ENCODE peak calls at places on chromosome 1, in eight cellular contexts. One of them, this sample, is unnamed.

GRCh38 chr1:244435562-244436205 is 16.0 kb downstream of the ADSS2 start:
- DNase-seq in stimulated activated CD4-positive, alpha-beta T cell treated with anti-CD3 and anti-CD28 coated beads, Interleukin-1b, Interleukin-23, amount 100 ng/mL, for 24 hours: no peak
- DNase-seq in HuH-7: no peak
- DNase-seq in activated CD4-positive, alpha-beta T cell treated with anti-CD3 and anti-CD28 coated beads, Interleukin-2, amount 10 ng/mL, durations not matched to agents 7 days and 5 days: no peak
- DNase-seq in NB4: no peak
- DNase-seq in activated T-cell treated with anti-CD3 and anti-CD28 coated beads for 24 hours: peak
- DNase-seq in posterior cingulate gyrus: no peak
- DNase-seq in caudate nucleus: no peak
- DNase-seq in this sample: no peak

GRCh38 chr1:37932759-37933158 is 14.1 kb downstream of the INPP5B start:
- DNase-seq in stimulated activated CD4-positive, alpha-beta T cell treated with anti-CD3 and anti-CD28 coated beads, Interleukin-1b, Interleukin-23, amount 100 ng/mL, for 24 hours: no peak
- DNase-seq in caudate nucleus: no peak
- DNase-seq in activated T-cell treated with anti-CD3 and anti-CD28 coated beads for 24 hours: no peak
- DNase-seq in HuH-7: no peak
- DNase-seq in NB4: peak
- DNase-seq in activated CD4-positive, alpha-beta T cell treated with anti-CD3 and anti-CD28 coated beads, Interleukin-2, amount 10 ng/mL, durations not matched to agents 7 days and 5 days: no peak
- DNase-seq in posterior cingulate gyrus: no peak
- DNase-seq in this sample: no peak

GRCh38 chr1:167518331-167518700 is at the start of gene CD247:
- DNase-seq in NB4: no peak
- DNase-seq in stimulated activated CD4-positive, alpha-beta T cell treated with anti-CD3 and anti-CD28 coated beads, Interleukin-1b, Interleukin-23, amount 100 ng/mL, for 24 hours: no peak
- DNase-seq in posterior cingulate gyrus: no peak
- DNase-seq in caudate nucleus: no peak
- DNase-seq in activated T-cell treated with anti-CD3 and anti-CD28 coated beads for 24 hours: peak
- DNase-seq in HuH-7: no peak
- DNase-seq in activated CD4-positive, alpha-beta T cell treated with anti-CD3 and anti-CD28 coated beads, Interleukin-2, amount 10 ng/mL, durations not matched to agents 7 days and 5 days: peak
- DNase-seq in this sample: peak

GRCh38 chr1:167292216-167292615 is 71.5 kb downstream of the POU2F1 start:
- DNase-seq in HuH-7: no peak
- DNase-seq in activated T-cell treated with anti-CD3 and anti-CD28 coated beads for 24 hours: no peak
- DNase-seq in caudate nucleus: no peak
- DNase-seq in posterior cingulate gyrus: no peak
- DNase-seq in NB4: no peak
- DNase-seq in activated CD4-positive, alpha-beta T cell treated with anti-CD3 and anti-CD28 coated beads, Interleukin-2, amount 10 ng/mL, durations not matched to agents 7 days and 5 days: no peak
- DNase-seq in stimulated activated CD4-positive, alpha-beta T cell treated with anti-CD3 and anti-CD28 coated beads, Interleukin-1b, Interleukin-23, amount 100 ng/mL, for 24 hours: no peak
- DNase-seq in this sample: no peak

GRCh38 chr1:211781260-211781659 is 49.3 kb downstream of the LPGAT1 start:
- DNase-seq in activated CD4-positive, alpha-beta T cell treated with anti-CD3 and anti-CD28 coated beads, Interleukin-2, amount 10 ng/mL, durations not matched to agents 7 days and 5 days: no peak
- DNase-seq in posterior cingulate gyrus: no peak
- DNase-seq in stimulated activated CD4-positive, alpha-beta T cell treated with anti-CD3 and anti-CD28 coated beads, Interleukin-1b, Interleukin-23, amount 100 ng/mL, for 24 hours: no peak
- DNase-seq in activated T-cell treated with anti-CD3 and anti-CD28 coated beads for 24 hours: no peak
- DNase-seq in NB4: no peak
- DNase-seq in caudate nucleus: no peak
- DNase-seq in HuH-7: no peak
- DNase-seq in this sample: no peak

GRCh38 chr1:11473635-11474034 is 5.3 kb upstream of the DISP3 start:
- DNase-seq in NB4: peak
- DNase-seq in activated CD4-positive, alpha-beta T cell treated with anti-CD3 and anti-CD28 coated beads, Interleukin-2, amount 10 ng/mL, durations not matched to agents 7 days and 5 days: peak
- DNase-seq in activated T-cell treated with anti-CD3 and anti-CD28 coated beads for 24 hours: no peak
- DNase-seq in HuH-7: peak
- DNase-seq in posterior cingulate gyrus: no peak
- DNase-seq in caudate nucleus: no peak
- DNase-seq in stimulated activated CD4-positive, alpha-beta T cell treated with anti-CD3 and anti-CD28 coated beads, Interleukin-1b, Interleukin-23, amount 100 ng/mL, for 24 hours: no peak
- DNase-seq in this sample: peak

GRCh38 chr1:54806931-54807611 is 5.9 kb upstream of the TTC22 start:
- DNase-seq in caudate nucleus: no peak
- DNase-seq in HuH-7: no peak
- DNase-seq in posterior cingulate gyrus: no peak
- DNase-seq in activated CD4-positive, alpha-beta T cell treated with anti-CD3 and anti-CD28 coated beads, Interleukin-2, amount 10 ng/mL, durations not matched to agents 7 days and 5 days: peak
- DNase-seq in NB4: peak
- DNase-seq in activated T-cell treated with anti-CD3 and anti-CD28 coated beads for 24 hours: no peak
- DNase-seq in stimulated activated CD4-positive, alpha-beta T cell treated with anti-CD3 and anti-CD28 coated beads, Interleukin-1b, Interleukin-23, amount 100 ng/mL, for 24 hours: no peak
- DNase-seq in this sample: no peak

GRCh38 chr1:6308449-6308848 is 47.6 kb upstream of the GPR153 start:
- DNase-seq in HuH-7: no peak
- DNase-seq in posterior cingulate gyrus: no peak
- DNase-seq in caudate nucleus: no peak
- DNase-seq in NB4: no peak
- DNase-seq in stimulated activated CD4-positive, alpha-beta T cell treated with anti-CD3 and anti-CD28 coated beads, Interleukin-1b, Interleukin-23, amount 100 ng/mL, for 24 hours: no peak
- DNase-seq in activated T-cell treated with anti-CD3 and anti-CD28 coated beads for 24 hours: no peak
- DNase-seq in activated CD4-positive, alpha-beta T cell treated with anti-CD3 and anti-CD28 coated beads, Interleukin-2, amount 10 ng/mL, durations not matched to agents 7 days and 5 days: no peak
- DNase-seq in this sample: no peak

GRCh38 chr1:208603721-208604120 is 359.5 kb upstream of the PLXNA2 start:
- DNase-seq in activated CD4-positive, alpha-beta T cell treated with anti-CD3 and anti-CD28 coated beads, Interleukin-2, amount 10 ng/mL, durations not matched to agents 7 days and 5 days: no peak
- DNase-seq in stimulated activated CD4-positive, alpha-beta T cell treated with anti-CD3 and anti-CD28 coated beads, Interleukin-1b, Interleukin-23, amount 100 ng/mL, for 24 hours: no peak
- DNase-seq in activated T-cell treated with anti-CD3 and anti-CD28 coated beads for 24 hours: no peak
- DNase-seq in posterior cingulate gyrus: no peak
- DNase-seq in caudate nucleus: no peak
- DNase-seq in NB4: no peak
- DNase-seq in HuH-7: no peak
- DNase-seq in this sample: no peak

GRCh38 chr1:186925881-186926676 is 97.3 kb downstream of the PLA2G4A start:
- DNase-seq in posterior cingulate gyrus: no peak
- DNase-seq in activated T-cell treated with anti-CD3 and anti-CD28 coated beads for 24 hours: no peak
- DNase-seq in caudate nucleus: no peak
- DNase-seq in HuH-7: no peak
- DNase-seq in activated CD4-positive, alpha-beta T cell treated with anti-CD3 and anti-CD28 coated beads, Interleukin-2, amount 10 ng/mL, durations not matched to agents 7 days and 5 days: no peak
- DNase-seq in NB4: no peak
- DNase-seq in stimulated activated CD4-positive, alpha-beta T cell treated with anti-CD3 and anti-CD28 coated beads, Interleukin-1b, Interleukin-23, amount 100 ng/mL, for 24 hours: no peak
- DNase-seq in this sample: no peak

GRCh38 chr1:204971700-204972336 is 71.2 kb upstream of the CNTN2 start:
- DNase-seq in stimulated activated CD4-positive, alpha-beta T cell treated with anti-CD3 and anti-CD28 coated beads, Interleukin-1b, Interleukin-23, amount 100 ng/mL, for 24 hours: no peak
- DNase-seq in HuH-7: no peak
- DNase-seq in activated T-cell treated with anti-CD3 and anti-CD28 coated beads for 24 hours: no peak
- DNase-seq in caudate nucleus: no peak
- DNase-seq in activated CD4-positive, alpha-beta T cell treated with anti-CD3 and anti-CD28 coated beads, Interleukin-2, amount 10 ng/mL, durations not matched to agents 7 days and 5 days: no peak
- DNase-seq in NB4: peak
- DNase-seq in posterior cingulate gyrus: no peak
- DNase-seq in this sample: no peak

GRCh38 chr1:246597340-246597739 is 31.1 kb downstream of the CNST start:
- DNase-seq in posterior cingulate gyrus: no peak
- DNase-seq in activated T-cell treated with anti-CD3 and anti-CD28 coated beads for 24 hours: no peak
- DNase-seq in activated CD4-positive, alpha-beta T cell treated with anti-CD3 and anti-CD28 coated beads, Interleukin-2, amount 10 ng/mL, durations not matched to agents 7 days and 5 days: no peak
- DNase-seq in NB4: no peak
- DNase-seq in stimulated activated CD4-positive, alpha-beta T cell treated with anti-CD3 and anti-CD28 coated beads, Interleukin-1b, Interleukin-23, amount 100 ng/mL, for 24 hours: no peak
- DNase-seq in caudate nucleus: no peak
- DNase-seq in HuH-7: no peak
- DNase-seq in this sample: no peak

GRCh38 chr1:45375104-45376090 is 35.2 kb upstream of the MUTYH start:
- DNase-seq in posterior cingulate gyrus: no peak
- DNase-seq in activated T-cell treated with anti-CD3 and anti-CD28 coated beads for 24 hours: no peak
- DNase-seq in HuH-7: no peak
- DNase-seq in activated CD4-positive, alpha-beta T cell treated with anti-CD3 and anti-CD28 coated beads, Interleukin-2, amount 10 ng/mL, durations not matched to agents 7 days and 5 days: no peak
- DNase-seq in stimulated activated CD4-positive, alpha-beta T cell treated with anti-CD3 and anti-CD28 coated beads, Interleukin-1b, Interleukin-23, amount 100 ng/mL, for 24 hours: no peak
- DNase-seq in caudate nucleus: no peak
- DNase-seq in NB4: no peak
- DNase-seq in this sample: no peak

GRCh38 chr1:98515744-98516143 is 145.8 kb upstream of the SNX7 start:
- DNase-seq in stimulated activated CD4-positive, alpha-beta T cell treated with anti-CD3 and anti-CD28 coated beads, Interleukin-1b, Interleukin-23, amount 100 ng/mL, for 24 hours: no peak
- DNase-seq in HuH-7: no peak
- DNase-seq in NB4: no peak
- DNase-seq in posterior cingulate gyrus: no peak
- DNase-seq in activated T-cell treated with anti-CD3 and anti-CD28 coated beads for 24 hours: no peak
- DNase-seq in activated CD4-positive, alpha-beta T cell treated with anti-CD3 and anti-CD28 coated beads, Interleukin-2, amount 10 ng/mL, durations not matched to agents 7 days and 5 days: no peak
- DNase-seq in caudate nucleus: no peak
- DNase-seq in this sample: no peak

GRCh38 chr1:197904126-197904787 is 1.8 kb downstream of the C1orf53 start:
- DNase-seq in HuH-7: no peak
- DNase-seq in stimulated activated CD4-positive, alpha-beta T cell treated with anti-CD3 and anti-CD28 coated beads, Interleukin-1b, Interleukin-23, amount 100 ng/mL, for 24 hours: no peak
- DNase-seq in activated T-cell treated with anti-CD3 and anti-CD28 coated beads for 24 hours: no peak
- DNase-seq in posterior cingulate gyrus: no peak
- DNase-seq in activated CD4-positive, alpha-beta T cell treated with anti-CD3 and anti-CD28 coated beads, Interleukin-2, amount 10 ng/mL, durations not matched to agents 7 days and 5 days: no peak
- DNase-seq in caudate nucleus: no peak
- DNase-seq in NB4: no peak
- DNase-seq in this sample: no peak

GRCh38 chr1:198168180-198168579 is 11.4 kb downstream of the NEK7 start:
- DNase-seq in stimulated activated CD4-positive, alpha-beta T cell treated with anti-CD3 and anti-CD28 coated beads, Interleukin-1b, Interleukin-23, amount 100 ng/mL, for 24 hours: no peak
- DNase-seq in HuH-7: no peak
- DNase-seq in NB4: no peak
- DNase-seq in activated CD4-positive, alpha-beta T cell treated with anti-CD3 and anti-CD28 coated beads, Interleukin-2, amount 10 ng/mL, durations not matched to agents 7 days and 5 days: no peak
- DNase-seq in posterior cingulate gyrus: no peak
- DNase-seq in caudate nucleus: no peak
- DNase-seq in activated T-cell treated with anti-CD3 and anti-CD28 coated beads for 24 hours: no peak
- DNase-seq in this sample: no peak

GRCh38 chr1:27137544-27138075 is 17.3 kb downstream of the SLC9A1 start:
- DNase-seq in posterior cingulate gyrus: no peak
- DNase-seq in NB4: no peak
- DNase-seq in activated T-cell treated with anti-CD3 and anti-CD28 coated beads for 24 hours: no peak
- DNase-seq in stimulated activated CD4-positive, alpha-beta T cell treated with anti-CD3 and anti-CD28 coated beads, Interleukin-1b, Interleukin-23, amount 100 ng/mL, for 24 hours: no peak
- DNase-seq in HuH-7: no peak
- DNase-seq in caudate nucleus: no peak
- DNase-seq in activated CD4-positive, alpha-beta T cell treated with anti-CD3 and anti-CD28 coated beads, Interleukin-2, amount 10 ng/mL, durations not matched to agents 7 days and 5 days: no peak
- DNase-seq in this sample: no peak

GRCh38 chr1:40315239-40315794 is 1.8 kb downstream of the COL9A2 start:
- DNase-seq in posterior cingulate gyrus: peak
- DNase-seq in activated CD4-positive, alpha-beta T cell treated with anti-CD3 and anti-CD28 coated beads, Interleukin-2, amount 10 ng/mL, durations not matched to agents 7 days and 5 days: peak
- DNase-seq in HuH-7: peak
- DNase-seq in activated T-cell treated with anti-CD3 and anti-CD28 coated beads for 24 hours: peak
- DNase-seq in NB4: peak
- DNase-seq in caudate nucleus: peak
- DNase-seq in stimulated activated CD4-positive, alpha-beta T cell treated with anti-CD3 and anti-CD28 coated beads, Interleukin-1b, Interleukin-23, amount 100 ng/mL, for 24 hours: peak
- DNase-seq in this sample: peak

GRCh38 chr1:196651079-196651478 is 764 bp upstream of the CFH start:
- DNase-seq in HuH-7: no peak
- DNase-seq in posterior cingulate gyrus: no peak
- DNase-seq in activated CD4-positive, alpha-beta T cell treated with anti-CD3 and anti-CD28 coated beads, Interleukin-2, amount 10 ng/mL, durations not matched to agents 7 days and 5 days: no peak
- DNase-seq in activated T-cell treated with anti-CD3 and anti-CD28 coated beads for 24 hours: no peak
- DNase-seq in caudate nucleus: no peak
- DNase-seq in stimulated activated CD4-positive, alpha-beta T cell treated with anti-CD3 and anti-CD28 coated beads, Interleukin-1b, Interleukin-23, amount 100 ng/mL, for 24 hours: no peak
- DNase-seq in NB4: no peak
- DNase-seq in this sample: no peak

GRCh38 chr1:17405898-17406759 is 33.3 kb downstream of the RCC2 start:
- DNase-seq in NB4: peak
- DNase-seq in caudate nucleus: peak
- DNase-seq in activated T-cell treated with anti-CD3 and anti-CD28 coated beads for 24 hours: peak
- DNase-seq in posterior cingulate gyrus: peak
- DNase-seq in activated CD4-positive, alpha-beta T cell treated with anti-CD3 and anti-CD28 coated beads, Interleukin-2, amount 10 ng/mL, durations not matched to agents 7 days and 5 days: peak
- DNase-seq in stimulated activated CD4-positive, alpha-beta T cell treated with anti-CD3 and anti-CD28 coated beads, Interleukin-1b, Interleukin-23, amount 100 ng/mL, for 24 hours: no peak
- DNase-seq in HuH-7: peak
- DNase-seq in this sample: peak

GRCh38 chr1:2344744-2345296 is 46.5 kb downstream of the MORN1 start:
- DNase-seq in HuH-7: no peak
- DNase-seq in stimulated activated CD4-positive, alpha-beta T cell treated with anti-CD3 and anti-CD28 coated beads, Interleukin-1b, Interleukin-23, amount 100 ng/mL, for 24 hours: no peak
- DNase-seq in activated CD4-positive, alpha-beta T cell treated with anti-CD3 and anti-CD28 coated beads, Interleukin-2, amount 10 ng/mL, durations not matched to agents 7 days and 5 days: no peak
- DNase-seq in caudate nucleus: no peak
- DNase-seq in NB4: no peak
- DNase-seq in posterior cingulate gyrus: no peak
- DNase-seq in activated T-cell treated with anti-CD3 and anti-CD28 coated beads for 24 hours: no peak
- DNase-seq in this sample: peak

This sample was measured in naive thymus-derived CD8-positive, alpha-beta T cell.